ENCODE peak calls at places on chromosomes 7 and 10, in six cellular contexts. S is A549, B is NB4, I is K562, L is GM12878, C is HepG2. G is an unnamed sample.

GRCh38 chr10:54203426-54203825 is 597.6 kb downstream of the PCDH15 start:
- DNase-seq in S (no peak), B (no peak), I (no peak), L (no peak), C (no peak), G (no peak)

GRCh38 chr7:38478404-38478803 is 152.8 kb downstream of the AMPH start:
- DNase-seq in S (peak; percentile 2), B (no peak), I (no peak), L (no peak), C (no peak), G (peak; percentile 62)

GRCh38 chr7:121372376-121373024 is 23.6 kb downstream of the FAM3C start:
- DNase-seq in S (no peak), B (no peak), I (no peak), L (peak; percentile 73), C (no peak), G (peak; percentile 67)

GRCh38 chr10:3786295-3786981 is 1.4 kb upstream of the KLF6 start:
- DNase-seq in S (peak; percentile 30), B (no peak), I (peak; percentile 43), L (no peak), C (peak; percentile 85), G (peak; percentile 70)

GRCh38 chr7:25098096-25099046 is 26.7 kb downstream of the CYCS start:
- DNase-seq in S (peak; percentile 81), B (peak; percentile 82), I (peak; percentile 73), L (no peak), C (peak; percentile 58), G (peak; percentile 73)

GRCh38 chr10:70695241-70696030 is 23.1 kb downstream of the ADAMTS14 start:
- DNase-seq in S (no peak), B (no peak), I (peak; percentile 50), L (no peak), C (no peak), G (no peak)

GRCh38 chr7:40455485-40455884 is 320.7 kb downstream of the SUGCT start:
- DNase-seq in S (no peak), B (peak; percentile 34), I (no peak), L (no peak), C (peak; percentile 17), G (no peak)

GRCh38 chr7:48875300-48875916 is 48.9 kb upstream of the CDC14C start:
- DNase-seq in S (peak; percentile 48), B (peak; percentile 47), I (no peak), L (no peak), C (peak; percentile 15), G (no peak)

GRCh38 chr10:11678074-11678793 is 63.9 kb upstream of the ECHDC3 start:
- DNase-seq in S (no peak), B (peak; percentile 2), I (no peak), L (peak; percentile 98), C (peak; percentile 30), G (no peak)

GRCh38 chr10:3955954-3956617 is 171.1 kb upstream of the KLF6 start:
- DNase-seq in S (no peak), B (no peak), I (no peak), L (no peak), C (no peak), G (no peak)

GRCh38 chr7:151793991-151794507 is 82.9 kb downstream of the PRKAG2 start:
- DNase-seq in S (no peak), B (no peak), I (no peak), L (no peak), C (no peak), G (no peak)

GRCh38 chr10:130809761-130810515 is 501.6 kb downstream of the TCERG1L start:
- DNase-seq in S (no peak), B (peak; percentile 75), I (no peak), L (no peak), C (no peak), G (no peak)

GRCh38 chr7:96034940-96035727 is 262.8 kb downstream of the DYNC1I1 start:
- DNase-seq in S (no peak), B (no peak), I (no peak), L (no peak), C (no peak), G (no peak)

GRCh38 chr10:101001225-101002035 is 1.8 kb downstream of the LZTS2 start:
- DNase-seq in S (no peak), B (no peak), I (peak; percentile 37), L (no peak), C (no peak), G (peak; percentile 93)

GRCh38 chr7:57202274-57202673 is 70.0 kb upstream of the ZNF479 start:
- DNase-seq in S (no peak), B (no peak), I (no peak), L (no peak), C (no peak), G (no peak)

GRCh38 chr7:132575336-132575986 is 809 bp downstream of the PLXNA4 start:
- DNase-seq in S (peak; percentile 42), B (peak; percentile 20), I (no peak), L (no peak), C (no peak), G (peak; percentile 71)

GRCh38 chr7:42227523-42227922 is 9.5 kb downstream of the GLI3 start:
- DNase-seq in S (no peak), B (no peak), I (no peak), L (no peak), C (no peak), G (no peak)

GRCh38 chr7:29598607-29599006 is 35.0 kb downstream of the PRR15 start:
- DNase-seq in S (no peak), B (no peak), I (no peak), L (no peak), C (no peak), G (no peak)

GRCh38 chr10:132395704-132396494 is 1.1 kb upstream of the PWWP2B start:
- DNase-seq in S (peak; percentile 40), B (no peak), I (peak; percentile 37), L (no peak), C (peak; percentile 62), G (peak; percentile 22)

GRCh38 chr10:44909910-44910309 is 1.2 kb upstream of the TMEM72 start:
- DNase-seq in S (no peak), B (no peak), I (no peak), L (no peak), C (no peak), G (no peak)

GRCh38 chr10:44911081-44911540 is at the start of gene TMEM72:
- DNase-seq in S (no peak), B (no peak), I (peak; percentile 65), L (no peak), C (peak; percentile 66), G (no peak)

GRCh38 chr10:44914891-44915290 is 3.8 kb downstream of the TMEM72 start:
- DNase-seq in S (no peak), B (peak; percentile 65), I (no peak), L (no peak), C (no peak), G (no peak)

GRCh38 chr10:44911951-44912350 is 814 bp downstream of the TMEM72 start:
- DNase-seq in S (no peak), B (no peak), I (no peak), L (no peak), C (no peak), G (no peak)

DNA sequence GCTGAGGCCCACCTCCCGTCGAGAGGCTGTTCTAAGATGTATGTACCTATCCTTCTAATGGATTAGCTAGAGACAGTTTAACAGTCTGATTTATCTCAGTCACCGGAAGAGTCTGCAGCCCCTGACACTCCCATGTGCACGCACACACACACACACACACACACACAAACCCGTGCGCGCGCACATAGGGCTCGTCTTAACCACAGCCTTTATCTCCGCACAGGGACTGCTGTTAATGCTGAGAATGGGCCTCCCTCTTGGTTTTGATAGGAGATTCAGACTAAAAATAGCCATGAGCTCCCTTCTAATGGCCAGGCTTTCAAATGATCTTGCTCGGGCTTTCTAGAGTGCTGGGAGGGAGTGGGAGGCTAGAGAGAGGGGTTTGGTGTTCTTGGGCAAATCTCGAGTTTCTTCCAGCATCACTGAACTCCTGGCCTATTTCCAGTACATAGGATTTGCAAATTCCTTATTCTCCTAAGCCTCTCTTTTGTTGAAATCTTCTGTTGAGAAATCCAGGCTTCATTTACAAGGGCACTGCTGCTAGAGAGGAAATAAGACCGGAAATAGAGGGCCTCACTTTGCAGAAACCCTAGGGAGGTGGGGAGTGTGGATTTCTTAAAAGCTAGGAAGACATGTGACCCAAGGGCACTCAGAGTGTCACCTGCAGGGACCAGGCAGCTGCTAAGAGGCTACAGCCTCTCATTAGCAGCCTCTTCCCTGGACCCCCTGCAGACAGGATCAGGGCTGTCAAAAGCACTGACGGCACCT is 2.4 kb downstream of the TMEM72 start:
- DNase-seq in S (no peak), B (peak; percentile 97), I (peak; percentile 84), L (no peak), C (no peak), G (no peak)
- TF ChIP-seq MYC in S (no peak), B (peak; percentile 90), I (peak; percentile 64), L (no peak), C (no peak), G (no peak)

DNA sequence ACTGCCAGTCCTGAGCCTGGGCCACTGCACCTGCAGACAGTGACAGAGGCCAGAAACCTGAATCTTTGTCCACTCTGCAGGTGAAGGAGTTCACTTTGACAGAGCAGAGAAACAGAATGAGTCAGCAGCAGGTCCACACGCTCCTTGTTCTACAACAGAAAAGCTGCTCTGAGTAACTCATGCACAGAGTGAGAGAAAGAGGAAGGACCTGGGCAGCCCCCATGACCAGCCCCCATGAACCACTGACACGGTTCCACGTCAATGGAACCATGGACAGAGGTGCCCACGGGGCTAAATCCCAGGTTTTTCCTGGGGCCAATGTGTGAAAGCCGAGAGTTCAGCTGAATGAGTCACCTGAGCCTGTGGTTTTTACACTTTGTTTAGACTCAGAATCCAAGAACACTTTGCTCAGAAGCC is 40.8 kb upstream of the CTBP2 start:
- DNase-seq in S (peak; percentile 19), B (peak; percentile 23), I (no peak), L (peak; percentile 17), C (no peak), G (no peak)
- TF ChIP-seq MYC in S (no peak), B (no peak), I (no peak), L (no peak), C (no peak), G (no peak)

GRCh38 chr7:97819161-97819560 is 53.0 kb downstream of the ASNS start:
- DNase-seq in S (peak; percentile 7), B (peak; percentile 24), I (no peak), L (no peak), C (peak; percentile 8), G (no peak)

DNA sequence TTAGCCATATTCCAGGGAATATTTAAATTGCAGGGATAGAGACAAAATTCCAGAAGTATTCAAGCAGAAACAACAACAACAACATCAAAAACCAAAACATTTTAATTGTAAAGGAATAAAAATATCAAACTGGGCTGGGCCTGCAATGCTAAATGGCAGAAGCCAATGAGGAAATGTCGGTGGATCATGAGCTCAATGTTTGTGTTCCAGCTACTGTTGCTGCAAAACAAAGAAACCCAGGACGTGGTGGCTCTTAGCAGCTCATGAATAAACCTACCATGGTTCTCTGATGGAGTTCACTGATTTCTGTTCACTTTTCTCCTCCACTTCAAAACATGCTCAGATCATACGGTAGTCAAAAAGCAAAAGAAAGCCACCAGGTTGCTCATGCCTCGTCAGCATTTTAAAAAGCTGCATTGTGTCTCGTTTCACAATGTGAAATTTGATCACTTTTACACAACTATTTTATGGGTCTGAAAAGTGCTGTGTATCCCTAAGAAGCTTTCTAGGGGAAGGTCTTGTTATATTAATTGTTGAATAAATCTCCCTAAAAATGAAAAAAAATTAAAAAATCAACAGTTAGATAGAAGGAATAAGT is 54.0 kb downstream of the ASNS start:
- DNase-seq in S (no peak), B (no peak), I (no peak), L (no peak), C (no peak), G (no peak)
- TF ChIP-seq MYC in S (no peak), B (no peak), I (no peak), L (no peak), C (no peak), G (no peak)

DNA sequence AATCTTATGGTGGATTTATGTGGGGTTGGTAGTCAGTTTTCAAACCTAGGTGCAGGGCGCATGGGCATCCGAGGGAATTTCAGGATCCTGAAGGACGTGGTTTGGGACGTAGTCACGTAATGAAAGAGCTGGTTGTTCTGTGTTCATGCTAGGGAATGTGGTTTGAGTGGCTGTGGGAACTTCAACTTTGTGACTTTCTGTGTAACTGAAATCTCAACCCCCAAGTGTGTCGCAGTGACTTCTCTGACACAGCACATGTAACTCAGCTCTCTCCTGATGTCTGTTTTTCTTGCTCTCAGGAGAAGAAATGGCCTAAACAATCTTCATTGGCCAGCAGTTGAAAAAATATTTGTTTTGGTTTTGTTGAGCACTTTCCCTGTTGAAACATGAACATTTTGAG is 199.0 kb downstream of the PTEN start:
- DNase-seq in S (no peak), B (peak; percentile 51), I (no peak), L (no peak), C (no peak), G (no peak)
- TF ChIP-seq MYC in S (no peak), B (no peak), I (no peak), L (no peak), C (no peak), G (no peak)

G was measured in endothelial cell of umbilical vein.